ENCODE peak calls at places on chromosomes 5 and 9, in eight cellular contexts. O is NCI-H774; I is ELR; A is NCI-H2029; S is OCI-LY7; T is breast epithelium; E is adipocyte; X is activated CD4-positive, alpha-beta T cell treated with anti-CD3 and anti-CD28 coated beads for 4 hours. Q is an unnamed sample.

GRCh38 chr9:83981126-83981871 is 694 bp downstream of the RMI1 start:
- DNase-seq in T (no peak), S (peak), I (peak), O (no peak), X (no peak), A (peak), E (peak), Q (no peak)

GRCh38 chr5:87845734-87846133 is 422.9 kb downstream of the TMEM161B start:
- DNase-seq in E (no peak), O (no peak), I (no peak), A (no peak), S (no peak), X (no peak), T (no peak), Q (no peak)

GRCh38 chr9:126615251-126615790 is 1.6 kb downstream of the LMX1B start:
- DNase-seq in A (peak), I (no peak), T (peak), O (peak), S (no peak), X (no peak), E (peak), Q (no peak)

GRCh38 chr5:38922199-38922598 is 76.4 kb downstream of the OSMR start:
- DNase-seq in S (peak), I (peak), T (no peak), A (no peak), O (peak), X (peak), E (peak), Q (peak)

GRCh38 chr5:74316064-74316586 is 324.4 kb downstream of the ENC1 start:
- DNase-seq in A (peak), S (no peak), I (peak), T (peak), X (no peak), E (peak), O (peak), Q (no peak)

GRCh38 chr5:96142786-96143434 is 181.3 kb upstream of the ELL2 start:
- DNase-seq in A (no peak), S (no peak), O (no peak), E (peak), I (peak), T (no peak), X (no peak), Q (no peak)

GRCh38 chr5:393846-394275 is 49.1 kb upstream of the EXOC3 start:
- DNase-seq in X (no peak), S (no peak), T (peak), A (no peak), E (peak), I (no peak), O (no peak), Q (peak)

GRCh38 chr5:96893342-96893741 is 17.0 kb downstream of the ERAP2 start:
- DNase-seq in I (peak), A (no peak), T (no peak), E (peak), S (no peak), O (no peak), X (peak), Q (no peak)

GRCh38 chr9:81032030-81032572 is 657.2 kb downstream of the TLE1 start:
- DNase-seq in E (peak), O (no peak), T (no peak), S (peak), A (no peak), X (no peak), I (peak), Q (no peak)

GRCh38 chr9:127282611-127283010 is 18.0 kb downstream of the GARNL3 start:
- DNase-seq in E (no peak), O (no peak), A (no peak), I (no peak), T (no peak), S (no peak), X (no peak), Q (no peak)

GRCh38 chr9:95516221-95516735 is 493 bp downstream of the PTCH1 start:
- DNase-seq in A (no peak), S (no peak), X (no peak), E (peak), I (peak), O (no peak), T (no peak), Q (no peak)

GRCh38 chr9:72635197-72635596 is 113.8 kb downstream of the TMC1 start:
- DNase-seq in A (no peak), S (no peak), T (no peak), I (no peak), E (no peak), X (no peak), O (no peak), Q (no peak)

GRCh38 chr5:128036961-128037360 is 46.6 kb upstream of the SLC12A2 start:
- DNase-seq in I (no peak), A (no peak), S (no peak), X (no peak), O (no peak), E (peak), T (no peak), Q (no peak)

GRCh38 chr5:139251281-139251687 is 42.3 kb upstream of the MATR3 start:
- DNase-seq in E (no peak), I (peak), X (peak), A (no peak), O (no peak), T (no peak), S (peak), Q (peak)

GRCh38 chr5:107464403-107464802 is 206.3 kb downstream of the EFNA5 start:
- DNase-seq in O (no peak), S (peak), E (no peak), I (no peak), X (no peak), A (no peak), T (no peak), Q (no peak)

GRCh38 chr5:67969631-67970030 is 245.9 kb upstream of the PIK3R1 start:
- DNase-seq in I (no peak), T (no peak), O (no peak), E (no peak), A (no peak), X (no peak), S (no peak), Q (no peak)

GRCh38 chr5:88145603-88146467 is 122.8 kb downstream of the TMEM161B start:
- DNase-seq in A (no peak), T (no peak), S (no peak), X (no peak), E (peak), O (no peak), I (peak), Q (no peak)

GRCh38 chr9:3992924-3993323 is 306.9 kb downstream of the GLIS3 start:
- DNase-seq in A (no peak), S (no peak), E (peak), O (no peak), I (no peak), T (no peak), X (no peak), Q (no peak)

GRCh38 chr5:168224110-168224509 is 67.3 kb upstream of the WWC1 start:
- DNase-seq in E (no peak), A (no peak), S (no peak), X (no peak), T (no peak), I (no peak), O (no peak), Q (no peak)

GRCh38 chr5:15787676-15788075 is 287.7 kb downstream of the FBXL7 start:
- DNase-seq in T (no peak), O (no peak), I (no peak), A (no peak), X (no peak), S (no peak), E (peak), Q (no peak)

GRCh38 chr5:88085462-88085861 is 183.2 kb downstream of the TMEM161B start:
- DNase-seq in X (no peak), T (no peak), I (no peak), S (no peak), A (no peak), E (no peak), O (no peak), Q (no peak)

GRCh38 chr5:103389846-103390245 is 131.3 kb downstream of the MACIR start:
- DNase-seq in A (no peak), I (no peak), X (no peak), O (no peak), E (no peak), S (no peak), T (no peak), Q (no peak)

GRCh38 chr5:76701298-76701697 is 14.6 kb upstream of the F2R start:
- DNase-seq in X (no peak), A (no peak), O (no peak), E (peak), T (no peak), I (peak), S (no peak), Q (no peak)

GRCh38 chr5:76547242-76547890 is 75.8 kb downstream of the F2RL2 start:
- DNase-seq in T (no peak), X (peak), I (no peak), E (peak), A (no peak), S (peak), O (no peak), Q (peak)

GRCh38 chr5:53095931-53096525 is 13.5 kb downstream of the MOCS2 start:
- DNase-seq in S (peak), I (peak), A (peak), T (peak), O (peak), X (peak), E (peak), Q (peak)

GRCh38 chr9:127508901-127509260 is 57.6 kb downstream of the LRSAM1 start:
- DNase-seq in S (no peak), I (no peak), A (no peak), O (no peak), T (no peak), X (no peak), E (no peak), Q (no peak)

GRCh38 chr5:35781181-35781580 is 75.5 kb upstream of the IL7R start:
- DNase-seq in S (no peak), X (no peak), E (peak), O (no peak), A (no peak), I (no peak), T (no peak), Q (no peak)

GRCh38 chr9:32571969-32572899 is 725 bp downstream of the NDUFB6 start:
- DNase-seq in E (peak), S (peak), X (peak), A (peak), T (peak), I (peak), O (peak), Q (peak)

GRCh38 chr5:68114641-68115040 is 100.9 kb upstream of the PIK3R1 start:
- DNase-seq in T (no peak), O (no peak), I (peak), S (no peak), X (no peak), E (peak), A (no peak), Q (no peak)

GRCh38 chr5:55868846-55869245 is 17.7 kb downstream of the IL31RA start:
- DNase-seq in E (peak), I (peak), A (no peak), T (no peak), O (no peak), S (no peak), X (no peak), Q (no peak)

GRCh38 chr9:27541740-27542139 is 12.1 kb upstream of the MOB3B start:
- DNase-seq in A (no peak), O (no peak), E (no peak), I (no peak), T (no peak), X (no peak), S (no peak), Q (no peak)

Q was measured in CD8-positive, alpha-beta T cell.